ENCODE peak calls at places on chromosomes 5 and 9, in ten cellular contexts. X is activated T-cell treated with anti-CD3 and anti-CD28 coated beads, Interleukin-2, amount 50 U/mL, for 24 hours; W is iPS-NIHi11; C is NCI-H1436; A is body of pancreas; F is stimulated activated CD4-positive, alpha-beta T cell treated with anti-CD3 and anti-CD28 coated beads, Interleukin-12 subunit alpha, Interleukin-12 subunit beta, amount 100 ng/mL, for 24 hours; I is smooth muscle cell of the brain vasculature; U is lung; E is T-helper 1 cell; B is hypothalamus. O is an unnamed sample.

GRCh38 chr5:15645376-15645775 is 145.4 kb downstream of the FBXL7 start:
- DNase-seq in F (no peak), W (no peak), A (no peak), I (no peak), B (no peak), C (no peak), U (no peak), E (peak; percentile 0), X (no peak), O (no peak)

GRCh38 chr5:110909415-110909814 is 162.1 kb upstream of the TSLP start:
- DNase-seq in I (no peak), F (no peak), A (no peak), W (no peak), X (no peak), B (no peak), E (no peak), U (no peak), C (no peak), O (no peak)

GRCh38 chr9:98199388-98200033 is 7.1 kb upstream of the CORO2A start:
- DNase-seq in E (no peak), C (no peak), W (peak; percentile 37), B (no peak), F (no peak), I (no peak), X (no peak), U (no peak), A (no peak), O (no peak)

GRCh38 chr5:56360816-56361215 is 127.7 kb upstream of the ANKRD55 start:
- DNase-seq in W (no peak), I (no peak), E (no peak), X (no peak), U (no peak), A (no peak), F (no peak), C (no peak), B (no peak), O (no peak)

GRCh38 chr5:15249152-15249551 is 250.8 kb upstream of the FBXL7 start:
- DNase-seq in A (no peak), B (no peak), U (no peak), I (peak; percentile 23), X (no peak), E (no peak), F (no peak), C (no peak), W (no peak), O (no peak)

GRCh38 chr9:134483361-134484184 is 157.3 kb downstream of the RXRA start:
- DNase-seq in U (no peak), B (no peak), E (no peak), I (no peak), C (no peak), X (no peak), F (no peak), A (no peak), W (no peak), O (no peak)

GRCh38 chr5:42015681-42016080 is 90.6 kb downstream of the FBXO4 start:
- DNase-seq in B (no peak), X (no peak), A (no peak), C (no peak), F (no peak), W (no peak), U (no peak), I (no peak), E (no peak), O (no peak)

GRCh38 chr5:135446186-135446585 is 962 bp downstream of the DCANP1 start:
- DNase-seq in X (no peak), C (no peak), I (no peak), B (no peak), U (no peak), F (no peak), E (no peak), W (no peak), A (no peak), O (peak; percentile 27)

GRCh38 chr5:79745255-79745654 is 55.6 kb downstream of the CMYA5 start:
- DNase-seq in C (no peak), E (no peak), I (no peak), X (no peak), U (no peak), W (no peak), B (no peak), A (no peak), F (no peak), O (no peak)

GRCh38 chr5:143600396-143601075 is 197.1 kb upstream of the NR3C1 start:
- DNase-seq in F (no peak), X (no peak), I (no peak), A (no peak), C (no peak), U (no peak), E (no peak), B (no peak), W (no peak), O (no peak)

GRCh38 chr9:105436753-105437152 is 11.1 kb upstream of the FSD1L start:
- DNase-seq in C (no peak), A (no peak), B (no peak), W (no peak), E (no peak), U (no peak), I (no peak), X (no peak), F (no peak), O (no peak)

GRCh38 chr5:142869883-142870282 is 99.7 kb downstream of the ARHGAP26 start:
- DNase-seq in A (peak; percentile 60), U (no peak), W (no peak), C (no peak), E (no peak), B (no peak), I (peak; percentile 64), X (no peak), F (no peak), O (no peak)

GRCh38 chr9:100098241-100098886 is 436 bp downstream of the ERP44 start:
- DNase-seq in X (peak; percentile 35), E (peak; percentile 15), A (peak; percentile 86), U (peak; percentile 72), B (peak; percentile 37), C (peak; percentile 41), I (no peak), F (no peak), W (peak; percentile 77), O (peak; percentile 77)

GRCh38 chr5:91058575-91058974 is 324.5 kb downstream of the ARRDC3 start:
- DNase-seq in U (no peak), W (no peak), E (no peak), A (no peak), F (no peak), B (no peak), X (no peak), I (no peak), C (no peak), O (no peak)

GRCh38 chr9:13424204-13424603 is 144.7 kb upstream of the MPDZ start:
- DNase-seq in A (no peak), W (no peak), F (no peak), I (no peak), U (no peak), C (no peak), X (no peak), E (no peak), B (no peak), O (no peak)

GRCh38 chr5:177469061-177469628 is 4.3 kb downstream of the DBN1 start:
- DNase-seq in X (no peak), U (no peak), W (peak; percentile 65), B (no peak), C (no peak), I (no peak), E (no peak), F (no peak), A (no peak), O (no peak)

GRCh38 chr9:27118916-27119315 is 9.9 kb downstream of the TEK start:
- DNase-seq in A (no peak), B (no peak), X (no peak), U (no peak), C (no peak), I (no peak), F (no peak), W (no peak), E (no peak), O (no peak)

GRCh38 chr5:157266286-157267007 is 524 bp downstream of the CYFIP2 start:
- DNase-seq in B (peak; percentile 39), U (no peak), W (peak; percentile 69), A (peak; percentile 62), C (no peak), E (peak; percentile 52), X (peak; percentile 78), F (no peak), I (no peak), O (peak; percentile 76)

GRCh38 chr5:180801596-180802324 is 846 bp downstream of the MGAT1 start:
- DNase-seq in W (no peak), X (no peak), U (no peak), E (no peak), I (no peak), B (no peak), F (no peak), C (no peak), A (no peak), O (peak; percentile 7)

GRCh38 chr5:14665110-14665822 is 748 bp downstream of the OTULIN start:
- DNase-seq in U (no peak), I (no peak), C (no peak), E (peak; percentile 34), X (peak; percentile 47), F (no peak), B (no peak), A (peak; percentile 73), W (peak; percentile 44), O (peak; percentile 70)

GRCh38 chr5:17238521-17239041 is 21.1 kb downstream of the BASP1 start:
- DNase-seq in C (no peak), B (no peak), I (no peak), U (no peak), A (no peak), E (no peak), X (no peak), F (no peak), W (no peak), O (no peak)

GRCh38 chr9:94983552-94983951 is 257.1 kb downstream of the AOPEP start:
- DNase-seq in E (no peak), X (no peak), I (no peak), U (no peak), F (no peak), W (no peak), B (no peak), A (no peak), C (no peak), O (no peak)

GRCh38 chr9:2570615-2571479 is 50.7 kb upstream of the VLDLR start:
- DNase-seq in C (no peak), F (no peak), U (peak; percentile 78), I (peak; percentile 15), W (no peak), B (no peak), X (no peak), E (peak; percentile 8), A (peak; percentile 92), O (peak; percentile 21)

GRCh38 chr5:141816598-141817399 is 61.4 kb downstream of the PCDH1 start:
- DNase-seq in X (no peak), C (no peak), E (no peak), A (no peak), I (no peak), W (peak; percentile 79), F (no peak), B (no peak), U (no peak), O (no peak)

GRCh38 chr9:37503736-37504135 is 18.0 kb downstream of the POLR1E start:
- DNase-seq in W (no peak), U (peak; percentile 41), F (no peak), E (peak; percentile 43), B (no peak), C (no peak), X (no peak), I (no peak), A (no peak), O (peak; percentile 68)

GRCh38 chr5:164832545-164832944 is 1327.1 kb downstream of the MAT2B start:
- DNase-seq in E (no peak), W (no peak), C (no peak), I (no peak), U (no peak), X (no peak), A (no peak), F (no peak), B (no peak), O (no peak)

GRCh38 chr5:124574521-124575436 is 171.7 kb downstream of the ZNF608 start:
- DNase-seq in A (no peak), E (no peak), U (no peak), B (no peak), W (no peak), C (no peak), X (no peak), I (no peak), F (no peak), O (no peak)

GRCh38 chr9:77170991-77171699 is 6.2 kb upstream of the VPS13A start:
- DNase-seq in B (no peak), F (no peak), W (no peak), E (no peak), C (no peak), U (no peak), A (no peak), X (no peak), I (no peak), O (peak; percentile 50)